ENCODE peak calls at places on chromosome 3, in eight cellular contexts. N is cardiac fibroblast; S is AG10803; R is DMS153; I is mesendoderm; Z is posterior cingulate gyrus; K is suprapubic skin; B is stimulated activated CD8-positive, alpha-beta memory T cell treated with anti-CD3 and anti-CD28 coated beads, Interleukin-7, amount 100 ng/mL, for 48 hours. X is an unnamed sample.

GRCh38 chr3:188217681-188218080 is 63.7 kb downstream of the LPP start:
- DNase-seq in N (no peak), S (no peak), R (no peak), I (no peak), Z (no peak), K (no peak), B (no peak), X (peak)

GRCh38 chr3:24161841-24162240 is 216.8 kb downstream of the NR1D2 start:
- DNase-seq in N (peak), S (no peak), R (no peak), I (peak), Z (no peak), K (no peak), B (no peak), X (peak)

GRCh38 chr3:46923559-46924350 is 46.2 kb downstream of the PTH1R start:
- DNase-seq in N (peak), S (peak), R (no peak), I (peak), Z (no peak), K (peak), B (no peak), X (peak)

GRCh38 chr3:25663324-25664065 is 1.2 kb downstream of the TOP2B start:
- DNase-seq in N (no peak), S (peak), R (no peak), I (peak), Z (no peak), K (no peak), B (no peak), X (peak)

GRCh38 chr3:117252208-117252607 is 542.6 kb downstream of the TUSC7 start:
- DNase-seq in N (no peak), S (no peak), R (no peak), I (no peak), Z (no peak), K (no peak), B (no peak), X (no peak)

GRCh38 chr3:194871864-194872668 is 186.4 kb downstream of the FAM43A start:
- DNase-seq in N (peak), S (peak), R (no peak), I (peak), Z (no peak), K (no peak), B (no peak), X (peak)

GRCh38 chr3:57706462-57706861 is 13.6 kb upstream of the DENND6A start:
- DNase-seq in N (peak), S (peak), R (no peak), I (no peak), Z (no peak), K (no peak), B (no peak), X (peak)

GRCh38 chr3:174769171-174769570 is 90.0 kb upstream of the NAALADL2 start:
- DNase-seq in N (no peak), S (no peak), R (no peak), I (no peak), Z (no peak), K (no peak), B (no peak), X (no peak)

GRCh38 chr3:153855772-153856171 is 265.4 kb upstream of the ARHGEF26 start:
- DNase-seq in N (no peak), S (no peak), R (no peak), I (peak), Z (no peak), K (no peak), B (no peak), X (no peak)

GRCh38 chr3:94246136-94246535 is 183.3 kb downstream of the NSUN3 start:
- DNase-seq in N (peak), S (peak), R (no peak), I (no peak), Z (no peak), K (no peak), B (no peak), X (no peak)

GRCh38 chr3:146274833-146275232 is 23.9 kb upstream of the PLSCR4 start:
- DNase-seq in N (peak), S (peak), R (no peak), I (no peak), Z (no peak), K (no peak), B (no peak), X (peak)

GRCh38 chr3:42504334-42505202 is 2.1 kb downstream of the VIPR1 start:
- DNase-seq in N (no peak), S (no peak), R (no peak), I (no peak), Z (peak), K (peak), B (no peak), X (no peak)

GRCh38 chr3:191329654-191330308 is 545 bp downstream of the UTS2B start:
- DNase-seq in N (peak), S (peak), R (peak), I (peak), Z (peak), K (peak), B (no peak), X (peak)

GRCh38 chr3:71374582-71374981 is 208.9 kb downstream of the FOXP1 start:
- DNase-seq in N (no peak), S (no peak), R (no peak), I (no peak), Z (no peak), K (no peak), B (no peak), X (no peak)

GRCh38 chr3:56819016-56819809 is 17.5 kb upstream of the ARHGEF3 start:
- DNase-seq in N (no peak), S (no peak), R (peak), I (no peak), Z (no peak), K (no peak), B (no peak), X (no peak)

GRCh38 chr3:3927198-3927597 is 128.0 kb downstream of the LRRN1 start:
- DNase-seq in N (no peak), S (no peak), R (no peak), I (no peak), Z (no peak), K (no peak), B (no peak), X (no peak)

GRCh38 chr3:106333911-106334618 is 465.3 kb upstream of the CBLB start:
- DNase-seq in N (peak), S (peak), R (no peak), I (no peak), Z (no peak), K (no peak), B (peak), X (peak)

GRCh38 chr3:195212749-195213085 is 58.2 kb downstream of the XXYLT1 start:
- DNase-seq in N (no peak), S (no peak), R (no peak), I (no peak), Z (no peak), K (no peak), B (no peak), X (no peak)

GRCh38 chr3:126907557-126907956 is 75.4 kb upstream of the PLXNA1 start:
- DNase-seq in N (peak), S (peak), R (no peak), I (no peak), Z (no peak), K (no peak), B (no peak), X (peak)

GRCh38 chr3:113894927-113895326 is 52.9 kb upstream of the ZDHHC23 start:
- DNase-seq in N (no peak), S (no peak), R (no peak), I (no peak), Z (no peak), K (no peak), B (no peak), X (no peak)

GRCh38 chr3:11238057-11238456 is 34.1 kb upstream of the ATG7 start:
- DNase-seq in N (peak), S (peak), R (no peak), I (no peak), Z (no peak), K (no peak), B (no peak), X (peak)

GRCh38 chr3:41137686-41138111 is 61.6 kb upstream of the CTNNB1 start:
- DNase-seq in N (no peak), S (no peak), R (no peak), I (peak), Z (no peak), K (no peak), B (no peak), X (no peak)

GRCh38 chr3:43162573-43163084 is 56.8 kb upstream of the POMGNT2 start:
- DNase-seq in N (no peak), S (no peak), R (no peak), I (peak), Z (no peak), K (no peak), B (peak), X (no peak)

GRCh38 chr3:26624209-26624775 is 1.7 kb downstream of the LRRC3B start:
- DNase-seq in N (no peak), S (no peak), R (no peak), I (peak), Z (peak), K (no peak), B (no peak), X (no peak)

GRCh38 chr3:157754415-157754814 is 251.2 kb upstream of the VEPH1 start:
- DNase-seq in N (no peak), S (peak), R (no peak), I (peak), Z (no peak), K (no peak), B (no peak), X (no peak)

GRCh38 chr3:99925584-99925983 is 107.9 kb downstream of the CMSS1 start:
- DNase-seq in N (peak), S (peak), R (peak), I (no peak), Z (no peak), K (no peak), B (no peak), X (peak)

GRCh38 chr3:168624195-168624594 is 528.5 kb upstream of the GOLIM4 start:
- DNase-seq in N (no peak), S (no peak), R (no peak), I (no peak), Z (no peak), K (no peak), B (no peak), X (no peak)

GRCh38 chr3:146227486-146227885 is 23.4 kb downstream of the PLSCR4 start:
- DNase-seq in N (no peak), S (no peak), R (no peak), I (peak), Z (no peak), K (no peak), B (no peak), X (no peak)

GRCh38 chr3:49610881-49611280 is 56.6 kb downstream of the BSN start:
- DNase-seq in N (no peak), S (no peak), R (no peak), I (no peak), Z (no peak), K (peak), B (no peak), X (no peak)

GRCh38 chr3:57068437-57069089 is 8.1 kb downstream of the SPATA12 start:
- DNase-seq in N (peak), S (peak), R (no peak), I (no peak), Z (no peak), K (peak), B (no peak), X (peak)

GRCh38 chr3:140006331-140006730 is 71.3 kb downstream of the CLSTN2 start:
- DNase-seq in N (no peak), S (no peak), R (no peak), I (no peak), Z (no peak), K (no peak), B (no peak), X (no peak)

GRCh38 chr3:4732974-4733373 is 239.8 kb downstream of the ITPR1 start:
- DNase-seq in N (no peak), S (no peak), R (no peak), I (no peak), Z (no peak), K (no peak), B (no peak), X (no peak)

GRCh38 chr3:178393833-178394232 is 142.4 kb upstream of the KCNMB2 start:
- DNase-seq in N (peak), S (peak), R (no peak), I (peak), Z (no peak), K (no peak), B (no peak), X (peak)

GRCh38 chr3:170862618-170863374 is 7.2 kb downstream of the RPL22L1 start:
- DNase-seq in N (peak), S (peak), R (no peak), I (peak), Z (no peak), K (no peak), B (no peak), X (peak)

GRCh38 chr3:28940530-28940929 is 340.3 kb upstream of the RBMS3 start:
- DNase-seq in N (peak), S (peak), R (no peak), I (no peak), Z (peak), K (no peak), B (no peak), X (peak)

GRCh38 chr3:66499881-66500574 is 794 bp downstream of the LRIG1 start:
- DNase-seq in N (peak), S (peak), R (no peak), I (no peak), Z (peak), K (peak), B (no peak), X (peak)

GRCh38 chr3:33796137-33796536 is 2.3 kb upstream of the PDCD6IP start:
- DNase-seq in N (no peak), S (no peak), R (no peak), I (no peak), Z (no peak), K (no peak), B (no peak), X (no peak)

GRCh38 chr3:53829605-53830004 is 16.6 kb downstream of the CHDH start:
- DNase-seq in N (no peak), S (no peak), R (no peak), I (no peak), Z (no peak), K (no peak), B (no peak), X (no peak)

GRCh38 chr3:179071161-179071568 is 444 bp downstream of the ZMAT3 start:
- DNase-seq in N (no peak), S (peak), R (no peak), I (peak), Z (peak), K (no peak), B (peak), X (no peak)

X was measured in EH.